ENCODE peak calls at places on chromosomes 13 and 19, in nine cellular contexts. C is upper lobe of left lung, S is GM23338, A is transverse colon, J is sigmoid colon, L is breast epithelium, P is K562, N is SK-N-SH, H is stomach. I is an unnamed sample.
A peak's percentile ranks its signal among the peaks of the same experiment; 100 is the strongest.

GRCh38 chr19:45376045-45376724 is 5.8 kb upstream of the ERCC2 start:
- DNase-seq in C (no peak), S (peak; percentile 96), A (no peak), J (peak; percentile 82), L (peak; percentile 93), P (peak; percentile 2), N (peak; percentile 10), H (no peak), I (no peak)

GRCh38 chr13:50616101-50616500 is 227.4 kb downstream of the DLEU7 start:
- DNase-seq in C (no peak), S (no peak), A (no peak), J (no peak), L (no peak), P (no peak), N (no peak), H (no peak), I (no peak)

GRCh38 chr13:109874444-109874920 is 88.1 kb upstream of the IRS2 start:
- DNase-seq in C (no peak), S (no peak), A (no peak), J (no peak), L (no peak), P (no peak), N (no peak), H (no peak), I (no peak)

GRCh38 chr13:20716951-20717350 is 13.5 kb downstream of the IL17D start:
- DNase-seq in C (no peak), S (peak; percentile 37), A (no peak), J (no peak), L (no peak), P (no peak), N (no peak), H (no peak), I (no peak)

GRCh38 chr19:4066682-4067395 is at the start of gene ZBTB7A:
- DNase-seq in C (peak; percentile 96), S (peak; percentile 74), A (peak; percentile 91), J (peak; percentile 95), L (peak; percentile 84), P (peak; percentile 87), N (peak; percentile 89), H (peak; percentile 91), I (peak; percentile 97)

GRCh38 chr13:44471686-44472085 is 98.1 kb downstream of the SERP2 start:
- DNase-seq in C (no peak), S (no peak), A (no peak), J (no peak), L (no peak), P (no peak), N (no peak), H (no peak), I (no peak)

GRCh38 chr13:30810261-30810701 is 74.9 kb downstream of the ALOX5AP start:
- DNase-seq in C (no peak), S (no peak), A (no peak), J (peak; percentile 53), L (peak; percentile 80), P (no peak), N (peak; percentile 77), H (no peak), I (no peak)

GRCh38 chr13:45119469-45119989 is 781 bp upstream of the GTF2F2 start:
- DNase-seq in C (no peak), S (no peak), A (peak; percentile 18), J (no peak), L (no peak), P (no peak), N (peak; percentile 37), H (no peak), I (no peak)

GRCh38 chr13:110421061-110421460 is 114.0 kb downstream of the COL4A2 start:
- DNase-seq in C (no peak), S (no peak), A (no peak), J (no peak), L (no peak), P (no peak), N (no peak), H (no peak), I (no peak)

GRCh38 chr13:94548382-94549240 is 47.3 kb downstream of the TGDS start:
- DNase-seq in C (no peak), S (peak; percentile 80), A (peak; percentile 59), J (peak; percentile 78), L (peak; percentile 19), P (no peak), N (peak; percentile 49), H (peak; percentile 32), I (peak; percentile 91)

GRCh38 chr19:51259348-51260245 is 8.7 kb downstream of the SIGLECL1 start:
- DNase-seq in C (no peak), S (peak; percentile 72), A (no peak), J (no peak), L (no peak), P (peak; percentile 57), N (peak; percentile 48), H (no peak), I (no peak)

DNA sequence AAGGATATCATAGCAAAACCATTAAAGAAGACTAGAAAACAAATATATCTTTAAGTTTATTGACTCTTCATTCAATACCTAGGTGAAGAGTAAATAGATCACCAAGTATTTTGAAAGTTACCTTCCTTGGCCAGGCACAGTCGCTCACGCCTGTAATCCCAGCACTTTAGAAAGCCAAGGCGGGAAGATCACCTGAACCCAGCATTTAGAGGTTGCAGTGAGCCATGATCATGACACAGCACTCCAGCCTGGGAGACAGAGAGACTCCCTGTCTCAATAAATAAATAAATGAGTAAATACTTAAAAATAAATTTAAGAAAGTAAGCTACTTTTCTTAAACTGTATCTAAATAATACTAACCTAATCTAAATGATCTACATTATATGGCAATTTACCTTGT is 8.9 kb upstream of the WBP4 start:
- DNase-seq in C (no peak), S (no peak), A (no peak), J (no peak), L (no peak), P (no peak), N (no peak), H (no peak), I (no peak)
- H3K4me1 ChIP-seq in C (peaks cover 60% of the 10 kb centered on the region), S (no peaks in the 10 kb centered on the region), A (peaks cover 50% of the 10 kb centered on the region), J (peaks cover 59% of the 10 kb centered on the region), L (no peaks in the 10 kb centered on the region), P (peaks cover 31% of the 10 kb centered on the region), N (no peaks in the 10 kb centered on the region), H (peaks cover 34% of the 10 kb centered on the region), I (peaks cover 59% of the 10 kb centered on the region)

GRCh38 chr13:23377603-23378002 is 55.9 kb downstream of the SACS start:
- DNase-seq in C (no peak), S (no peak), A (no peak), J (no peak), L (no peak), P (no peak), N (no peak), H (no peak), I (no peak)

GRCh38 chr13:23372264-23372905 is 61.1 kb downstream of the SACS start:
- DNase-seq in C (no peak), S (no peak), A (no peak), J (no peak), L (no peak), P (no peak), N (no peak), H (no peak), I (no peak)

GRCh38 chr13:23380534-23380933 is 53.0 kb downstream of the SACS start:
- DNase-seq in C (no peak), S (no peak), A (no peak), J (no peak), L (no peak), P (no peak), N (no peak), H (no peak), I (no peak)

GRCh38 chr13:23378009-23378632 is 55.4 kb downstream of the SACS start:
- DNase-seq in C (no peak), S (peak; percentile 33), A (peak; percentile 19), J (no peak), L (no peak), P (no peak), N (no peak), H (no peak), I (no peak)

GRCh38 chr13:23375007-23375971 is 58.2 kb downstream of the SACS start:
- DNase-seq in C (peak; percentile 99), S (peak; percentile 93), A (peak; percentile 96), J (peak; percentile 98), L (peak; percentile 93), P (peak; percentile 95), N (peak; percentile 99), H (peak; percentile 96), I (peak; percentile 99)
- TF ChIP-seq POLR2AphosphoS5 in C (peak; percentile 68), S (peak; percentile 62), A (peak; percentile 33), J (peak; percentile 69), L (no peak), P (no peak), N (peak; percentile 47), H (peak; percentile 49), I (peak; percentile 89)

GRCh38 chr19:55301459-55302331 is 17.9 kb downstream of the BRSK1 start:
- DNase-seq in C (peak; percentile 99), S (peak; percentile 96), A (peak; percentile 93), J (peak; percentile 93), L (peak; percentile 62), P (peak; percentile 99), N (peak; percentile 99), H (peak; percentile 91), I (peak; percentile 97)
- H3K4me3 ChIP-seq in C (no peak overlapping the region), S (peak overlapping the region; percentile 48), A (no peak overlapping the region), J (peak overlapping the region; percentile 44), L (peak overlapping the region; percentile 44), P (peak overlapping the region; percentile 41), N (no peak overlapping the region), H (peak overlapping the region; percentile 38), I (peak overlapping the region; percentile 33)

GRCh38 chr13:98052412-98052811 is 90.5 kb upstream of the FARP1 start:
- DNase-seq in C (no peak), S (no peak), A (no peak), J (no peak), L (no peak), P (no peak), N (no peak), H (no peak), I (no peak)
- H3K4me1 ChIP-seq in C (no peaks in the 10 kb centered on the region), S (peaks cover 5% of the 10 kb centered on the region), A (no peaks in the 10 kb centered on the region), J (no peaks in the 10 kb centered on the region), L (no peaks in the 10 kb centered on the region), P (no peaks in the 10 kb centered on the region), N (no peaks in the 10 kb centered on the region), H (no peaks in the 10 kb centered on the region), I (no peaks in the 10 kb centered on the region)

I was measured in spleen.